ENCODE peak calls at places on chromosomes 11 and 22, in ten cellular contexts. Y, C, V, J, A, L, R, N, W and F are unnamed samples.

GRCh38 chr11:104934594-104934993 is 33.8 kb downstream of the CASP4 start:
- DNase-seq in Y (no peak), C (no peak), V (no peak), J (no peak), A (no peak), L (no peak), R (no peak), N (no peak), W (no peak), F (no peak)

GRCh38 chr22:25067851-25068421 is 115.4 kb downstream of the KIAA1671 start:
- DNase-seq in Y (no peak), C (no peak), V (peak; percentile 37), J (no peak), A (peak; percentile 78), L (no peak), R (no peak), N (no peak), W (peak; percentile 76), F (peak; percentile 51)

GRCh38 chr11:65586247-65586630 is 9.4 kb downstream of the KCNK7 start:
- DNase-seq in Y (no peak), C (no peak), V (no peak), J (no peak), A (no peak), L (no peak), R (no peak), N (no peak), W (no peak), F (no peak)

GRCh38 chr11:118488480-118489109 is 38.7 kb upstream of the TTC36 start:
- DNase-seq in Y (peak; percentile 71), C (peak; percentile 61), V (peak; percentile 53), J (peak; percentile 78), A (peak; percentile 72), L (peak; percentile 55), R (peak; percentile 48), N (peak; percentile 72), W (peak; percentile 54), F (peak; percentile 74)

GRCh38 chr11:93614111-93614784 is 47.2 kb upstream of the CEP295 start:
- DNase-seq in Y (no peak), C (no peak), V (no peak), J (peak; percentile 5), A (no peak), L (no peak), R (no peak), N (no peak), W (no peak), F (no peak)

GRCh38 chr11:90468923-90469322 is 246.1 kb upstream of the CHORDC1 start:
- DNase-seq in Y (no peak), C (no peak), V (no peak), J (no peak), A (no peak), L (no peak), R (no peak), N (no peak), W (no peak), F (no peak)

GRCh38 chr22:22062306-22062793 is 79.8 kb upstream of the TOP3B start:
- DNase-seq in Y (no peak), C (no peak), V (no peak), J (no peak), A (no peak), L (no peak), R (no peak), N (no peak), W (no peak), F (no peak)

GRCh38 chr11:67698247-67698646 is 23.8 kb upstream of the ALDH3B2 start:
- DNase-seq in Y (peak; percentile 17), C (peak; percentile 8), V (no peak), J (no peak), A (peak; percentile 22), L (peak; percentile 67), R (no peak), N (peak; percentile 24), W (no peak), F (no peak)

GRCh38 chr11:68684385-68685356 is at the start of gene GAL:
- DNase-seq in Y (no peak), C (no peak), V (no peak), J (no peak), A (peak; percentile 43), L (peak; percentile 80), R (no peak), N (no peak), W (no peak), F (peak; percentile 14)

GRCh38 chr11:26717761-26718160 is 4.1 kb downstream of the SLC5A12 start:
- DNase-seq in Y (no peak), C (no peak), V (peak; percentile 23), J (no peak), A (no peak), L (no peak), R (no peak), N (no peak), W (no peak), F (no peak)

GRCh38 chr11:105490333-105490732 is 119.5 kb upstream of the GRIA4 start:
- DNase-seq in Y (no peak), C (no peak), V (no peak), J (no peak), A (no peak), L (no peak), R (no peak), N (no peak), W (no peak), F (no peak)

GRCh38 chr11:70539360-70540095 is 141.2 kb downstream of the CTTN start:
- DNase-seq in Y (no peak), C (no peak), V (no peak), J (no peak), A (no peak), L (no peak), R (no peak), N (no peak), W (no peak), F (no peak)

GRCh38 chr22:31289335-31289734 is 3.0 kb downstream of the PIK3IP1 start:
- DNase-seq in Y (no peak), C (no peak), V (peak; percentile 68), J (no peak), A (no peak), L (no peak), R (peak; percentile 69), N (no peak), W (no peak), F (no peak)

GRCh38 chr11:10304495-10305261 is at the start of gene ADM:
- DNase-seq in Y (no peak), C (no peak), V (peak; percentile 94), J (peak; percentile 70), A (peak; percentile 55), L (peak; percentile 78), R (peak; percentile 91), N (peak; percentile 97), W (peak; percentile 69), F (no peak)

GRCh38 chr11:17796154-17796553 is 61.6 kb downstream of the KCNC1 start:
- DNase-seq in Y (no peak), C (no peak), V (no peak), J (no peak), A (no peak), L (no peak), R (no peak), N (no peak), W (no peak), F (no peak)

GRCh38 chr11:111665779-111666178 is 63.5 kb downstream of the SIK2 start:
- DNase-seq in Y (no peak), C (no peak), V (peak; percentile 25), J (peak; percentile 30), A (no peak), L (peak; percentile 6), R (no peak), N (peak; percentile 35), W (no peak), F (no peak)

GRCh38 chr11:13944801-13945505 is 17.6 kb upstream of the SPON1 start:
- DNase-seq in Y (no peak), C (no peak), V (no peak), J (no peak), A (no peak), L (no peak), R (no peak), N (no peak), W (no peak), F (no peak)

GRCh38 chr11:128686745-128687177 is 7.1 kb upstream of the FLI1 start:
- DNase-seq in Y (peak; percentile 48), C (no peak), V (peak; percentile 44), J (no peak), A (peak; percentile 67), L (no peak), R (peak; percentile 53), N (peak; percentile 58), W (no peak), F (peak; percentile 38)

GRCh38 chr11:71247551-71248250 is 4.7 kb downstream of the SHANK2 start:
- DNase-seq in Y (no peak), C (no peak), V (no peak), J (no peak), A (no peak), L (no peak), R (no peak), N (no peak), W (no peak), F (no peak)

GRCh38 chr11:83054904-83055380 is 16.8 kb downstream of the RAB30 start:
- DNase-seq in Y (no peak), C (no peak), V (no peak), J (no peak), A (no peak), L (no peak), R (no peak), N (no peak), W (no peak), F (no peak)

GRCh38 chr11:18457435-18457834 is 1.8 kb downstream of the LDHAL6A start:
- DNase-seq in Y (no peak), C (no peak), V (no peak), J (no peak), A (no peak), L (peak; percentile 16), R (no peak), N (peak; percentile 10), W (no peak), F (no peak)

GRCh38 chr11:72735495-72736027 is 16.6 kb downstream of the ARAP1 start:
- DNase-seq in Y (no peak), C (no peak), V (no peak), J (no peak), A (no peak), L (no peak), R (no peak), N (peak; percentile 54), W (no peak), F (no peak)

GRCh38 chr11:120057595-120058581 is 80.0 kb downstream of the TRIM29 start:
- DNase-seq in Y (no peak), C (no peak), V (peak; percentile 4), J (no peak), A (no peak), L (no peak), R (no peak), N (peak; percentile 8), W (no peak), F (no peak)

GRCh38 chr11:103035656-103036434 is 56.1 kb downstream of the DCUN1D5 start:
- DNase-seq in Y (peak; percentile 16), C (peak; percentile 62), V (peak; percentile 74), J (peak; percentile 9), A (peak; percentile 36), L (peak; percentile 7), R (no peak), N (peak; percentile 84), W (no peak), F (peak; percentile 53)

GRCh38 chr11:57491371-57492061 is 24.0 kb downstream of the SLC43A1 start:
- DNase-seq in Y (no peak), C (no peak), V (peak; percentile 58), J (peak; percentile 49), A (peak; percentile 60), L (no peak), R (no peak), N (peak; percentile 44), W (no peak), F (peak; percentile 45)

GRCh38 chr22:25131198-25131887 is 68.3 kb upstream of the CRYBB3 start:
- DNase-seq in Y (no peak), C (no peak), V (peak; percentile 46), J (no peak), A (no peak), L (no peak), R (peak; percentile 41), N (no peak), W (no peak), F (no peak)

GRCh38 chr11:60370252-60370810 is 8.0 kb upstream of the MS4A7 start:
- DNase-seq in Y (no peak), C (no peak), V (no peak), J (no peak), A (no peak), L (no peak), R (no peak), N (no peak), W (no peak), F (no peak)

GRCh38 chr22:41540365-41540764 is 3.9 kb downstream of the POLR3H start:
- DNase-seq in Y (no peak), C (no peak), V (no peak), J (no peak), A (no peak), L (no peak), R (no peak), N (no peak), W (no peak), F (no peak)